ENCODE peak calls at places on chromosomes 5 and 9, in five cellular contexts. Z is fibroblast of mammary gland, H is AG09319, W is right lobe of liver, S is aorta. A is an unnamed sample.

GRCh38 chr5:127187711-127188110 is 102.9 kb upstream of the MEGF10 start:
- DNase-seq in S (no peak), H (no peak), W (no peak), Z (no peak), A (no peak)

GRCh38 chr9:8685846-8686245 is 886.3 kb upstream of the DMAC1 start:
- DNase-seq in H (no peak), S (no peak), Z (no peak), W (no peak), A (no peak)

GRCh38 chr5:94618493-94619328 is at the start of the genes KIAA0825 and SLF1:
- DNase-seq in W (peak), S (peak), H (peak), Z (peak), A (peak)

GRCh38 chr5:179595916-179596315 is 27.6 kb downstream of the HNRNPH1 start:
- DNase-seq in W (no peak), Z (peak), H (no peak), S (no peak), A (no peak)

GRCh38 chr9:71921190-71921814 is 9.9 kb downstream of the C9orf85 start:
- DNase-seq in W (no peak), S (no peak), H (no peak), Z (no peak), A (no peak)

GRCh38 chr5:51345106-51345505 is 38.1 kb upstream of the ISL1 start:
- DNase-seq in H (no peak), Z (no peak), W (no peak), S (no peak), A (no peak)

GRCh38 chr5:135327429-135328127 is 71.5 kb downstream of the MACROH2A1 start:
- DNase-seq in W (no peak), S (no peak), H (no peak), Z (no peak), A (no peak)

GRCh38 chr5:67425514-67425913 is 228.9 kb upstream of the CD180 start:
- DNase-seq in S (no peak), Z (peak), H (no peak), W (no peak), A (no peak)

GRCh38 chr5:138444078-138444773 is 5.4 kb downstream of the REEP2 start:
- DNase-seq in S (no peak), H (no peak), Z (no peak), W (no peak), A (no peak)

GRCh38 chr5:173281910-173282309 is 46.3 kb downstream of the STC2 start:
- DNase-seq in W (no peak), S (no peak), H (no peak), Z (no peak), A (no peak)

GRCh38 chr5:139108056-139108811 is 89.9 kb downstream of the SIL1 start:
- DNase-seq in W (no peak), S (no peak), Z (peak), H (no peak), A (no peak)

GRCh38 chr5:170745481-170746061 is 38.0 kb upstream of the GABRP start:
- DNase-seq in S (no peak), Z (no peak), H (no peak), W (peak), A (peak)

GRCh38 chr5:65753189-65753588 is 31.2 kb downstream of the NLN start:
- DNase-seq in W (no peak), S (no peak), Z (no peak), H (no peak), A (no peak)

GRCh38 chr5:88787856-88788255 is 95.1 kb downstream of the MEF2C start:
- DNase-seq in H (no peak), S (peak), W (no peak), Z (no peak), A (no peak)

GRCh38 chr9:71692337-71692736 is 76.0 kb downstream of the CEMIP2 start:
- DNase-seq in Z (peak), W (peak), H (no peak), S (peak), A (no peak)

GRCh38 chr5:11683666-11684065 is 220.6 kb downstream of the CTNND2 start:
- DNase-seq in W (peak), S (peak), H (no peak), Z (no peak), A (no peak)

GRCh38 chr5:57749396-57749795 is 266.8 kb upstream of the ACTBL2 start:
- DNase-seq in W (no peak), Z (peak), H (no peak), S (no peak), A (no peak)

GRCh38 chr5:146533882-146534281 is 17.9 kb upstream of the GPR151 start:
- DNase-seq in S (no peak), Z (no peak), W (no peak), H (no peak), A (no peak)

GRCh38 chr5:64074533-64074932 is 91.1 kb upstream of the RNF180 start:
- DNase-seq in S (no peak), W (no peak), Z (peak), H (no peak), A (no peak)

GRCh38 chr5:86979801-86980510 is 287.7 kb upstream of the RASA1 start:
- DNase-seq in W (no peak), S (no peak), H (no peak), Z (peak), A (no peak)